ENCODE peak calls at places on chromosomes 13 and 19, in eight cellular contexts. W, Z, H, N, G, S, I and D are unnamed samples.

GRCh38 chr19:49132974-49133609 is 13.7 kb downstream of the PPFIA3 start:
- DNase-seq in G (peak), S (peak), I (no peak), N (no peak), H (no peak), W (no peak), Z (no peak), D (no peak)

GRCh38 chr13:80339578-80339840 is 1.4 kb downstream of the SPRY2 start:
- DNase-seq in S (no peak), I (no peak), N (no peak), W (no peak), Z (peak), G (no peak), H (no peak), D (no peak)

GRCh38 chr13:96779691-96780090 is 214.6 kb downstream of the OXGR1 start:
- DNase-seq in G (no peak), W (peak), N (no peak), Z (no peak), I (no peak), S (no peak), H (no peak), D (no peak)

GRCh38 chr19:2118438-2118837 is 21.7 kb downstream of the IZUMO4 start:
- DNase-seq in N (no peak), H (no peak), S (no peak), W (no peak), Z (no peak), G (no peak), I (no peak), D (no peak)

GRCh38 chr13:110538632-110539031 is 22.9 kb downstream of the RAB20 start:
- DNase-seq in N (no peak), S (peak), Z (no peak), H (no peak), G (peak), W (no peak), I (no peak), D (peak)

GRCh38 chr19:932647-933552 is 7.1 kb downstream of the ARID3A start:
- DNase-seq in N (peak), S (peak), I (peak), Z (peak), G (peak), H (peak), W (peak), D (no peak)

GRCh38 chr19:46036745-46037126 is 4.1 kb downstream of the IGFL4 start:
- DNase-seq in S (no peak), Z (no peak), H (no peak), W (no peak), N (no peak), I (no peak), G (no peak), D (no peak)

GRCh38 chr19:10797541-10798256 is 38.3 kb downstream of the TMED1 start:
- DNase-seq in N (no peak), W (peak), Z (no peak), I (no peak), S (no peak), G (no peak), H (no peak), D (no peak)

GRCh38 chr19:23597661-23598060 is 89.4 kb downstream of the ZNF675 start:
- DNase-seq in N (no peak), I (no peak), Z (no peak), G (no peak), W (no peak), H (no peak), S (no peak), D (no peak)

GRCh38 chr19:44111910-44112463 is 1.2 kb upstream of the ZNF225 start:
- DNase-seq in N (peak), S (no peak), Z (peak), G (no peak), W (peak), I (peak), H (peak), D (peak)

GRCh38 chr13:26348966-26349365 is 95.0 kb downstream of the CDK8 start:
- DNase-seq in G (no peak), N (no peak), W (no peak), Z (no peak), I (no peak), H (no peak), S (no peak), D (no peak)

GRCh38 chr19:3175761-3176714 is 2.5 kb upstream of the S1PR4 start:
- DNase-seq in W (peak), S (no peak), Z (peak), H (peak), G (peak), N (peak), I (peak), D (peak)

GRCh38 chr19:5157186-5157585 is 183.4 kb downstream of the PTPRS start:
- DNase-seq in N (no peak), Z (no peak), H (no peak), G (no peak), W (no peak), I (no peak), S (no peak), D (no peak)

GRCh38 chr19:56403261-56403660 is 871 bp upstream of the ZNF583 start:
- DNase-seq in G (no peak), S (no peak), I (peak), H (no peak), Z (peak), W (peak), N (no peak), D (no peak)

GRCh38 chr19:6632002-6632621 is 37.8 kb downstream of the TNFSF14 start:
- DNase-seq in N (peak), W (peak), S (no peak), Z (peak), H (peak), G (peak), I (peak), D (peak)

GRCh38 chr19:47109541-47110375 is 3.8 kb downstream of the ZC3H4 start:
- DNase-seq in N (peak), H (no peak), W (peak), Z (peak), S (no peak), I (peak), G (peak), D (no peak)

GRCh38 chr19:27714857-27715256 is 1498.1 kb downstream of the UQCRFS1 start:
- DNase-seq in N (no peak), S (no peak), G (no peak), W (no peak), H (no peak), I (no peak), Z (no peak), D (no peak)

GRCh38 chr19:45817725-45818301 is 2.7 kb upstream of the RSPH6A start:
- DNase-seq in W (no peak), S (no peak), G (no peak), N (peak), I (no peak), Z (no peak), H (no peak), D (no peak)

GRCh38 chr19:47228168-47228936 is 2.6 kb downstream of the BBC3 start:
- DNase-seq in W (no peak), S (peak), Z (no peak), H (no peak), N (peak), G (peak), I (peak), D (peak)

GRCh38 chr19:5170329-5170745 is 170.3 kb downstream of the PTPRS start:
- DNase-seq in H (no peak), W (no peak), Z (no peak), N (no peak), S (no peak), G (peak), I (no peak), D (no peak)

GRCh38 chr19:854549-854948 is 2.4 kb downstream of the ELANE start:
- DNase-seq in W (no peak), Z (no peak), H (no peak), G (no peak), S (no peak), N (no peak), I (no peak), D (no peak)

GRCh38 chr13:41966671-41967070 is 5.8 kb upstream of the VWA8 start:
- DNase-seq in G (no peak), H (no peak), W (no peak), S (no peak), N (no peak), Z (no peak), I (no peak), D (no peak)

GRCh38 chr13:111940892-111941291 is 126.1 kb upstream of the SOX1 start:
- DNase-seq in S (no peak), N (no peak), W (no peak), H (no peak), I (no peak), Z (no peak), G (no peak), D (no peak)

GRCh38 chr19:4589579-4590410 is 30.3 kb upstream of the SEMA6B start:
- DNase-seq in H (no peak), N (no peak), Z (no peak), W (no peak), I (no peak), G (no peak), S (peak), D (peak)

GRCh38 chr19:14762111-14762510 is 16.2 kb downstream of the ADGRE2 start:
- DNase-seq in G (no peak), S (no peak), W (no peak), Z (no peak), I (no peak), H (no peak), N (no peak), D (no peak)

GRCh38 chr19:43624933-43625332 is 5.5 kb upstream of the ZNF428 start:
- DNase-seq in G (peak), Z (no peak), H (no peak), N (no peak), S (peak), W (peak), I (peak), D (peak)

GRCh38 chr19:11931051-11931450 is 6.1 kb downstream of the ZNF700 start:
- DNase-seq in H (no peak), W (peak), S (no peak), Z (peak), G (peak), N (no peak), I (peak), D (no peak)

GRCh38 chr19:5216141-5216847 is 124.3 kb downstream of the PTPRS start:
- DNase-seq in Z (no peak), G (no peak), H (no peak), S (no peak), W (no peak), N (no peak), I (no peak), D (no peak)

GRCh38 chr19:16382775-16383543 is 58.3 kb downstream of the KLF2 start:
- DNase-seq in N (peak), I (peak), W (peak), Z (peak), H (peak), G (peak), S (peak), D (peak)

GRCh38 chr19:33686246-33686645 is 64.5 kb downstream of the CHST8 start:
- DNase-seq in Z (no peak), I (no peak), S (no peak), G (no peak), W (no peak), H (no peak), N (no peak), D (no peak)

GRCh38 chr19:51664997-51665396 is 18.4 kb upstream of the SIGLEC14 start:
- DNase-seq in N (peak), G (no peak), I (peak), W (peak), H (no peak), Z (no peak), S (no peak), D (peak)

GRCh38 chr19:42090687-42091086 is 14.7 kb downstream of the ZNF574 start:
- DNase-seq in Z (no peak), G (peak), W (no peak), N (no peak), H (no peak), S (no peak), I (no peak), D (no peak)

GRCh38 chr13:114296902-114297301 is 15.5 kb downstream of the UPF3A start:
- DNase-seq in N (no peak), S (no peak), G (no peak), W (no peak), Z (no peak), I (no peak), H (no peak), D (no peak)

GRCh38 chr19:17942181-17942580 is 9.4 kb downstream of the CCDC124 start:
- DNase-seq in W (no peak), N (no peak), H (no peak), S (no peak), Z (no peak), I (no peak), G (no peak), D (no peak)

GRCh38 chr19:30167206-30167903 is 204.8 kb upstream of the ZNF536 start:
- DNase-seq in S (no peak), N (no peak), G (no peak), Z (no peak), W (no peak), I (no peak), H (no peak), D (no peak)

GRCh38 chr13:100506600-100507422 is 81.8 kb downstream of the GGACT start:
- DNase-seq in G (no peak), S (no peak), N (no peak), I (no peak), Z (no peak), H (no peak), W (no peak), D (no peak)
- H3K4me3 ChIP-seq in G (no peak), S (no peak), N (no peak), I (no peak), Z (no peak), H (no peak), W (no peak), D (no peak)

DNA sequence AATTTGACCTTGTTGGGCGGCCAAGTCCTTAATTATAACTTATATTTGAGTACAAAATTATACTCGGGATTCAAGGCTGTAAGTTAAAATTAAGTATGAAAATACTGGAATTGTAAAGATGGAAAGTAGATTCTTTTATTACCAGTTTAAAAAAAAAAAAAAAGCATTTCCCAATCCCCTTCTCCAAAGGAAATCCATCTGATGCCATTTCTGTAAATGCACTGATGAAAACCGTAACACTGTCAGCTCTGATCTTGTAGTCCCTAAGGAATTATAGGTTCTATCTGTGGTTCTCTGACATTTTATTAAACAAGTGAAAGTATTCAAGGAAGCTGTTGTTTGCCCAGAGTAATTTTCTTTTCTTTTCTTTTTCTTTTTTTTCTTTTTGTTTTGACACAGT is 41.6 kb upstream of the HNRNPA1L2 start:
- DNase-seq in G (no peak), S (no peak), Z (no peak), W (peak), I (peak), H (no peak), N (no peak), D (no peak)
- TF ChIP-seq CTCF in G (no peak), S (no peak), Z (no peak), W (no peak), I (no peak), H (no peak), N (no peak), D (no peak)

GRCh38 chr19:36851898-36852297 is 1.2 kb downstream of the ZNF345 start:
- DNase-seq in N (no peak), G (no peak), S (no peak), H (no peak), Z (no peak), I (no peak), W (no peak), D (no peak)
- H3K4me3 ChIP-seq in N (no peak), G (no peak), S (peak), H (peak), Z (peak), I (peak), W (peak), D (peak)

GRCh38 chr19:39412867-39413268 is 399 bp downstream of the PLEKHG2 start:
- DNase-seq in N (no peak), G (no peak), Z (no peak), I (no peak), W (no peak), S (no peak), H (no peak), D (no peak)

GRCh38 chr19:39415111-39416046 is 2.9 kb downstream of the PLEKHG2 start:
- DNase-seq in G (no peak), N (no peak), I (no peak), H (no peak), W (no peak), S (no peak), Z (no peak), D (no peak)

GRCh38 chr19:39413269-39413902 is 917 bp downstream of the PLEKHG2 start:
- DNase-seq in W (peak), S (peak), G (peak), H (no peak), N (no peak), Z (no peak), I (peak), D (peak)

GRCh38 chr19:39412100-39412866 is at the start of gene PLEKHG2:
- DNase-seq in W (peak), N (peak), S (peak), G (peak), H (peak), Z (peak), I (peak), D (peak)

DNA sequence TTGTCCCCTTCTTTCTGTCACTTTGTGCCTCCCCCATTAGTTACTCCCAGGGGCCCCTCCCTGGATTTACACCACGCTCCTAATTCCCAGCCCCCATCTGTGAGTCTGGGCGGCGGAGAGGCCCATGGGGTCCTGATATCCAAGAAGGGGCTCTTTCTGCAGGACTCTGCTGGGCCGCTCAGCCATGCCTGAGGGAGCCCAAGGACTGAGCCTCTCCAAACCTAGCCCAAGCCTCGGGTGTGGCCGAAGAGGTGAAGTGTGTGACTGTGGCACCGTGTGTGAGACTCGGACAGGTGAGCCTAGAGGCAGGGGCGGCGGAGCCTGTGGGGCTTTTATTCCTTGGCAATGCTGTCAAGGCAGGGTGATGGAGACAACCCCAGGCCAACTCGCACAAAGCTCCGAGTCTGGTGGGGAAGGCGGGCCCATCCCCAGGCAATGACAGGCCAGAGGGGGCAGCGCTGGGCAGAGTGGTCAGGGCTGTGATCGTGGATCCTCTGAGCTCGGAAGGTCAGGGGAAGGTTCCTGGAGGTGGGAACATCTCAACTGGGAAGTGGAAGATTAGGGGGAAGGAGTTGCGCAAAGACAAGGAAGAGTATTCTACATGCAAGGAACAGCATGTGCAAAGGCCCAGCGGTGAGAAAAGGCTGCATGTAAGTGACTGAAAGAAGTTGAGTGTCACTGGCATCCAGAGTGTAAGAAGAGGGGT is 1.6 kb downstream of the PLEKHG2 start:
- DNase-seq in N (no peak), H (no peak), W (no peak), I (peak), G (peak), Z (no peak), S (no peak), D (no peak)
- TF ChIP-seq CTCF in N (no peak), H (peak), W (peak), I (peak), G (no peak), Z (no peak), S (no peak), D (no peak)